ENCODE peak calls at places on chromosomes 13 and 19, in four cellular contexts. E is fibroblast of lung; K is RPMI7951; Z is stimulated activated CD8-positive, alpha-beta memory T cell treated with anti-CD3 and anti-CD28 coated beads, Interleukin-7, amount 100 ng/mL, for 48 hours. W is an unnamed sample.

GRCh38 chr19:3818479-3818878 is 32.3 kb upstream of the MATK start:
- DNase-seq in E (no peak), K (peak), Z (no peak), W (peak)

GRCh38 chr13:112824429-112824828 is 134.6 kb downstream of the ATP11A start:
- DNase-seq in Z (no peak), K (no peak), E (no peak), W (no peak)

GRCh38 chr13:97567510-97568243 is 133.7 kb downstream of the RAP2A start:
- DNase-seq in E (peak), Z (no peak), K (no peak), W (no peak)

GRCh38 chr19:15869873-15870272 is 28.0 kb downstream of the CYP4F2 start:
- DNase-seq in Z (no peak), K (no peak), E (no peak), W (no peak)

GRCh38 chr13:37681295-37682032 is 82.9 kb upstream of the POSTN start:
- DNase-seq in E (peak), K (peak), Z (no peak), W (no peak)

GRCh38 chr13:112172641-112173171 is 105.8 kb downstream of the SOX1 start:
- DNase-seq in K (no peak), E (no peak), Z (no peak), W (no peak)

GRCh38 chr13:95296326-95296939 is 4.8 kb downstream of the ABCC4 start:
- DNase-seq in K (peak), Z (no peak), E (no peak), W (no peak)

GRCh38 chr19:4338441-4339350 is at the start of gene STAP2:
- DNase-seq in E (no peak), K (peak), Z (no peak), W (peak)

GRCh38 chr13:30774214-30774730 is 38.9 kb downstream of the ALOX5AP start:
- DNase-seq in E (no peak), Z (no peak), K (no peak), W (no peak)

GRCh38 chr19:9848761-9849160 is 13.6 kb downstream of the PIN1 start:
- DNase-seq in K (no peak), E (no peak), Z (no peak), W (no peak)

GRCh38 chr13:91346848-91347211 is 657 bp upstream of the MIR17HG start:
- DNase-seq in Z (peak), E (no peak), K (no peak), W (no peak)

GRCh38 chr13:51534075-51534817 is 50.0 kb upstream of the WDFY2 start:
- DNase-seq in Z (no peak), E (no peak), K (peak), W (peak)

GRCh38 chr19:49425922-49426592 is 869 bp downstream of the GFY start:
- DNase-seq in K (no peak), E (no peak), Z (no peak), W (no peak)

GRCh38 chr13:71661921-71662320 is 205.1 kb downstream of the DACH1 start:
- DNase-seq in E (peak), K (no peak), Z (no peak), W (no peak)

GRCh38 chr19:58300620-58301019 is 4.6 kb upstream of the ERVK3-1 start:
- DNase-seq in Z (no peak), K (no peak), E (no peak), W (no peak)

GRCh38 chr19:40589723-40590429 is 11.3 kb upstream of the LTBP4 start:
- DNase-seq in K (no peak), Z (no peak), E (no peak), W (no peak)

W was measured in foreskin melanocyte.